ENCODE peak calls at places on chromosome 1, in seven cellular contexts. E, D, F, S, R, J and L are unnamed samples.

GRCh38 chr1:55639526-55639925 is 424.4 kb upstream of the USP24 start:
- DNase-seq in F (no peak), S (no peak), E (no peak), J (no peak), D (no peak), R (no peak), L (no peak)

GRCh38 chr1:4118746-4119515 is 218.9 kb upstream of the C1orf174 start:
- DNase-seq in F (no peak), S (no peak), R (no peak), D (peak; percentile 70), E (no peak), J (no peak), L (no peak)

GRCh38 chr1:186014370-186015030 is 280.3 kb downstream of the HMCN1 start:
- DNase-seq in S (no peak), D (no peak), J (no peak), E (no peak), F (no peak), R (no peak), L (no peak)

GRCh38 chr1:170663441-170664282 is at the start of gene PRRX1:
- DNase-seq in R (no peak), F (peak; percentile 70), D (no peak), S (no peak), E (no peak), J (no peak), L (no peak)

GRCh38 chr1:164640673-164641352 is 81.8 kb downstream of the PBX1 start:
- DNase-seq in S (no peak), E (peak; percentile 47), R (no peak), D (no peak), J (peak; percentile 79), F (no peak), L (no peak)

GRCh38 chr1:60281360-60281932 is 207.9 kb upstream of the C1orf87 start:
- DNase-seq in E (peak; percentile 48), S (peak; percentile 21), F (peak; percentile 17), R (peak; percentile 83), D (peak; percentile 88), J (peak; percentile 24), L (peak; percentile 47)

GRCh38 chr1:243910612-243911011 is 60.6 kb upstream of the AKT3 start:
- DNase-seq in F (no peak), R (no peak), D (no peak), J (no peak), S (no peak), E (no peak), L (no peak)

GRCh38 chr1:20411196-20411980 is 74.6 kb downstream of the CAMK2N1 start:
- DNase-seq in R (peak; percentile 60), D (peak; percentile 78), S (peak; percentile 90), F (no peak), J (no peak), E (no peak), L (peak; percentile 71)

GRCh38 chr1:43368646-43369020 is 822 bp upstream of the ELOVL1 start:
- DNase-seq in R (no peak), D (no peak), J (no peak), E (no peak), S (no peak), F (no peak), L (no peak)

GRCh38 chr1:44696789-44697188 is 22.3 kb downstream of the ARMH1 start:
- DNase-seq in S (no peak), R (no peak), F (no peak), E (no peak), J (no peak), D (no peak), L (no peak)

GRCh38 chr1:115275216-115275615 is 62.8 kb downstream of the NGF start:
- DNase-seq in S (no peak), F (no peak), D (no peak), E (no peak), R (peak; percentile 7), J (no peak), L (no peak)

GRCh38 chr1:204314209-204314892 is 45.4 kb downstream of the PLEKHA6 start:
- DNase-seq in D (peak; percentile 70), J (no peak), R (no peak), F (no peak), E (no peak), S (no peak), L (no peak)

GRCh38 chr1:40302475-40302874 is 14.6 kb downstream of the COL9A2 start:
- DNase-seq in D (peak; percentile 68), E (no peak), S (no peak), F (no peak), R (no peak), J (no peak), L (no peak)

GRCh38 chr1:84069236-84069845 is 70.4 kb upstream of the TTLL7 start:
- DNase-seq in D (no peak), S (no peak), E (no peak), R (peak; percentile 28), J (no peak), F (no peak), L (no peak)

GRCh38 chr1:247077234-247077633 is 1.4 kb downstream of the ZNF670 start:
- DNase-seq in J (no peak), F (no peak), S (no peak), R (no peak), D (no peak), E (no peak), L (no peak)

GRCh38 chr1:247077768-247078314 is 770 bp downstream of the ZNF670 start:
- DNase-seq in E (no peak), D (no peak), S (no peak), J (no peak), R (no peak), F (no peak), L (peak; percentile 13)

GRCh38 chr1:247079141-247079874 is 697 bp upstream of the ZNF670 start:
- DNase-seq in J (no peak), R (no peak), D (no peak), E (no peak), S (no peak), F (no peak), L (no peak)

DNA sequence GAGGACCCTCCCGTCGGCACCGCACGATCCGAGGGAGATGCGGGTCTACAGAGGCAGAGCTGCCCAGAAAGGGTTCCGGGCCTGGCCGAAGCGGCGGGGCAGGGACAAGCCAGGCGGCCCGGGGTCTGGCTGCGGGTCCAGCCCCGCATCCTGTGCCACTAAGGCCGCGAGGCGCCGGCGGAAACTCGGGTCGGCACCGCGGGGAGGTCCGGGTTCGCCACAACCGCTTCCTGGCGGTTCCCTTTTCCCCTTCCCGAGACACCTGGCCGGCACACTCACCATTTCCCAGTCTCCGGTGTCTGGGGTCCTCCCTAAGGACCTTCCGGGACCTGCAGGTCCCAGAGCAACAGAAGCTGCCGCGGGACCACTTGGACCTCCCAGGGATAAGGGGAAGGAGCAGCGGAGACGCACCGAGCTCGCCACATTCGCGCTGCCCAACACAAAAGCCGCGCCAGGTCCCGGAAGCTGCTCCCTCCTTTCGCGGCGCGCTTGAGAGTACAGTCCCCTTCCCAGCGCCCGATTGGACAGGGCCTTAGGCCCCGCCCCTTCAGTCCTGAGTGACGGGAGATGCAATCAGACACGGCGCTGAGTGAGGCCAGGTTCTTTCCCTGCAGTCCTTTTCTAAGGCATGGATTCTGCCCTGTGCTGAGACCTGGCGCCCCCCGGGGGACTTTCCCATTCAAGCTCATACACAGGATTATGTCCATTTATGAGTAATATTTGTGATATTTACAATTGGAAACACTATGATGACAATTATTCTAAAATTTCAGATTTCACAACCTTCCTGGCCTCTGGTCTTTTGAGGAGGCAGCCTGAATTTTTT is at the start of gene ZNF670:
- DNase-seq in S (peak; percentile 87), E (peak; percentile 95), J (peak; percentile 93), D (peak; percentile 99), R (peak; percentile 94), F (peak; percentile 94), L (peak; percentile 90)
- TF ChIP-seq POLR2A in S (peak; percentile 71), E (no peak), J (peak; percentile 38), D (no peak), R (peak; percentile 73), F (peak; percentile 69), L (peak; percentile 56)

GRCh38 chr1:167650266-167651160 is 20.5 kb downstream of the RCSD1 start:
- DNase-seq in D (peak; percentile 78), F (no peak), J (no peak), E (peak; percentile 51), S (no peak), R (no peak), L (no peak)
- TF ChIP-seq POLR2A in D (no peak), F (no peak), J (no peak), E (no peak), S (no peak), R (no peak), L (no peak)

DNA sequence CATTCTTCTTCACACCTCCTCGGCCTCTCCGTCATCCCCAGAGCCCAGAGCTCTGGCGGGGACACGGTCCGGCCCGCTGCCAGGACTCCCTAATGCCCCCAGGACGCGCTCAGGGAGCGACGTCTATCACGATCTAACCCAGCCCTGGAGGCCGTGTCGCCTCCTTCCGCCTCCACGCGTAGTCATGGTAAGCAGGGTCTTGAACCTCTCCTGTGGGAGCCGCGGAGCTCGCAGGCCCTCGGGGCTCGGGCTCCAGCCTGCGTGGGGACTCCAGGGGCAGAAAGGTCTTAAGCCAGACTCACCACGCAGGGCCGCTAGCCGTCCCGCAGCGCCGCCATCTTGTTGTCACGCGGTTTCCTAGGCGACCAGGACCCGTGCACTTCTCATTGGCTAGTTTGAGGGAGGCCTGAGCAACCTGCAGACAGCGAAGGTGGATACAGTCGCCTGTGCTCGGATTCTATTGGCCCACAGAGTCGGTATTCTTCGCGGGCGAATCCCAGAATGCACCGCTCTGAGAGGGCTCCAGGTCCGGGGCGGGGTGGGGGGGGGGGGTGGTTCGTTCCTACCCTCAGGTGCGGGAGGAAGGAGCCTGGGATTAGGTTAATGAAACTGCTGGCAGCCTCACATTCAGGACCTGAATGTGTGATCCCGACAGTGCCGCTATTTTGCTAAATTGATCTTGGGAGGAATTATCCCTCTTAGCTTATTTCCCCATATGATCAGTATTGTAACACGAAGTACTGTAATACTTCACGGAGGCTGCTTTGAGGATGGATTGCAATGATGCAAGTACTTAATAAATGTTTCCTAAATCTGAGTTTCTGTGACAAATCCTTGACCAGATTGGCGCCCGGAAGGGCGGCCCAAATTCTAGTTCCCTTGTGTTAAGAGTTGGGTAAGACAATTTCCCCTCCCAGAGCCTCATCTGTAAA is at the start of gene UBXN11:
- DNase-seq in F (peak; percentile 83), S (peak; percentile 89), E (peak; percentile 89), D (peak; percentile 96), R (peak; percentile 94), J (peak; percentile 95), L (peak; percentile 99)
- TF ChIP-seq POLR2A in F (no peak), S (no peak), E (no peak), D (no peak), R (peak; percentile 66), J (no peak), L (peak; percentile 45)

GRCh38 chr1:220788146-220788545 is 1.4 kb downstream of the MTARC1 start:
- DNase-seq in F (no peak), J (no peak), E (no peak), D (no peak), S (no peak), R (no peak), L (no peak)
- TF ChIP-seq POLR2A in F (no peak), J (no peak), E (no peak), D (no peak), S (no peak), R (no peak), L (no peak)